ENCODE peak calls at places on chromosomes 6 and 20, in four cellular contexts. E, X, S and Y are unnamed samples.

GRCh38 chr20:51595744-51596143 is 53.2 kb upstream of the NFATC2 start:
- DNase-seq in X (no peak), E (no peak), S (no peak), Y (no peak)

GRCh38 chr20:63488331-63489251 is 10.3 kb downstream of the EEF1A2 start:
- DNase-seq in X (no peak), E (no peak), S (no peak), Y (no peak)

GRCh38 chr6:165439928-165440554 is 130.6 kb upstream of the C6orf118 start:
- DNase-seq in E (no peak), S (no peak), X (peak), Y (peak)

GRCh38 chr20:32606790-32607189 is 21.7 kb upstream of the NOL4L start:
- DNase-seq in E (no peak), S (no peak), X (no peak), Y (no peak)

GRCh38 chr6:5082487-5083306 is 2.4 kb upstream of the PPP1R3G start:
- DNase-seq in S (no peak), E (no peak), X (peak), Y (peak)

GRCh38 chr6:110882824-110883554 is 8.4 kb downstream of the AMD1 start:
- DNase-seq in S (no peak), E (no peak), X (no peak), Y (no peak)

GRCh38 chr6:74715362-74716068 is 490.3 kb downstream of the COL12A1 start:
- DNase-seq in X (no peak), S (no peak), E (no peak), Y (no peak)

GRCh38 chr20:17786221-17786718 is 86.5 kb downstream of the BANF2 start:
- DNase-seq in S (no peak), E (no peak), X (peak), Y (peak)

GRCh38 chr6:126886106-126886505 is 232.4 kb upstream of the RSPO3 start:
- DNase-seq in E (no peak), S (no peak), X (no peak), Y (no peak)

GRCh38 chr20:38165089-38165965 is at the start of gene TGM2:
- DNase-seq in S (no peak), X (no peak), E (peak), Y (peak)

GRCh38 chr6:161228911-161229591 is 44.8 kb downstream of the AGPAT4 start:
- DNase-seq in X (no peak), S (no peak), E (no peak), Y (peak)

GRCh38 chr20:61773081-61773631 is 292.5 kb downstream of the TAF4 start:
- DNase-seq in S (no peak), E (peak), X (no peak), Y (no peak)

GRCh38 chr20:25288291-25289181 is 40.7 kb downstream of the PYGB start:
- DNase-seq in E (peak), X (no peak), S (no peak), Y (no peak)

GRCh38 chr6:94089915-94090314 is 670.6 kb upstream of the EPHA7 start:
- DNase-seq in S (no peak), X (no peak), E (no peak), Y (no peak)

GRCh38 chr6:37936909-37937308 is 117.4 kb downstream of the ZFAND3 start:
- DNase-seq in X (no peak), S (no peak), E (no peak), Y (no peak)

GRCh38 chr6:40336986-40337780 is 250.0 kb downstream of the LRFN2 start:
- DNase-seq in E (no peak), X (no peak), S (no peak), Y (no peak)